ENCODE peak calls at places on chromosomes 4 and X, in four cellular contexts. One of them, this sample, is unnamed.
A peak's percentile ranks its signal among the peaks of the same experiment; 100 is the strongest.

GRCh38 chrX:47562615-47563243 is 1.7 kb downstream of the ARAF start:
- DNase-seq in bronchial epithelial cell: no peak
- DNase-seq in NCI-H1417 treated with DMSO at 0.1 percent for 48 hours: no peak
- DNase-seq in hepatic stellate cell: no peak
- DNase-seq in this sample: peak; percentile 32

GRCh38 chr4:153634737-153635353 is 49.2 kb upstream of the TLR2 start:
- DNase-seq in hepatic stellate cell: peak; percentile 14
- DNase-seq in bronchial epithelial cell: peak; percentile 34
- DNase-seq in NCI-H1417 treated with DMSO at 0.1 percent for 48 hours: no peak
- DNase-seq in this sample: peak; percentile 38

GRCh38 chr4:84913176-84913575 is 53.3 kb downstream of the WDFY3 start:
- DNase-seq in bronchial epithelial cell: no peak
- DNase-seq in NCI-H1417 treated with DMSO at 0.1 percent for 48 hours: no peak
- DNase-seq in hepatic stellate cell: no peak
- DNase-seq in this sample: no peak

GRCh38 chrX:21757960-21758359 is at the start of gene SMPX:
- DNase-seq in NCI-H1417 treated with DMSO at 0.1 percent for 48 hours: no peak
- DNase-seq in bronchial epithelial cell: no peak
- DNase-seq in hepatic stellate cell: no peak
- DNase-seq in this sample: peak; percentile 18

GRCh38 chr4:103996637-103997036 is 276.9 kb upstream of the TACR3 start:
- DNase-seq in NCI-H1417 treated with DMSO at 0.1 percent for 48 hours: no peak
- DNase-seq in hepatic stellate cell: peak; percentile 0
- DNase-seq in bronchial epithelial cell: peak; percentile 97
- DNase-seq in this sample: peak; percentile 78

GRCh38 chr4:110492522-110492921 is 16.6 kb downstream of the ENPEP start:
- DNase-seq in hepatic stellate cell: no peak
- DNase-seq in NCI-H1417 treated with DMSO at 0.1 percent for 48 hours: no peak
- DNase-seq in bronchial epithelial cell: no peak
- DNase-seq in this sample: no peak

GRCh38 chr4:55312491-55313101 is 33.4 kb upstream of the SRD5A3 start:
- DNase-seq in NCI-H1417 treated with DMSO at 0.1 percent for 48 hours: no peak
- DNase-seq in hepatic stellate cell: no peak
- DNase-seq in bronchial epithelial cell: peak; percentile 59
- DNase-seq in this sample: peak; percentile 46

GRCh38 chr4:126267689-126268088 is 952.9 kb downstream of the FAT4 start:
- DNase-seq in NCI-H1417 treated with DMSO at 0.1 percent for 48 hours: no peak
- DNase-seq in hepatic stellate cell: no peak
- DNase-seq in bronchial epithelial cell: peak; percentile 55
- DNase-seq in this sample: no peak

GRCh38 chr4:176433983-176434382 is 114.2 kb downstream of the SPCS3 start:
- DNase-seq in hepatic stellate cell: no peak
- DNase-seq in bronchial epithelial cell: no peak
- DNase-seq in NCI-H1417 treated with DMSO at 0.1 percent for 48 hours: no peak
- DNase-seq in this sample: no peak

GRCh38 chr4:127965803-127966175 is 583 bp downstream of the ABHD18 start:
- DNase-seq in hepatic stellate cell: peak; percentile 23
- DNase-seq in bronchial epithelial cell: peak; percentile 50
- DNase-seq in NCI-H1417 treated with DMSO at 0.1 percent for 48 hours: peak; percentile 24
- DNase-seq in this sample: no peak

GRCh38 chr4:81594495-81595169 is 122.9 kb upstream of the RASGEF1B start:
- DNase-seq in NCI-H1417 treated with DMSO at 0.1 percent for 48 hours: no peak
- DNase-seq in bronchial epithelial cell: no peak
- DNase-seq in hepatic stellate cell: no peak
- DNase-seq in this sample: no peak